ENCODE peak calls at places on chromosomes 13 and 19, in five cellular contexts. X is IMR-90, P is MCF 10A, W is RWPE1, N is tibial nerve. L is an unnamed sample.

GRCh38 chr19:29263305-29264080 is 50.5 kb upstream of the UQCRFS1 start:
- DNase-seq in W (peak), N (peak), P (no peak), X (peak), L (peak)

GRCh38 chr19:46031781-46032596 is 8.8 kb downstream of the IGFL4 start:
- DNase-seq in W (no peak), P (no peak), X (no peak), N (no peak), L (no peak)

GRCh38 chr13:51311271-51311670 is 28.2 kb upstream of the SERPINE3 start:
- DNase-seq in N (no peak), P (no peak), W (no peak), X (no peak), L (no peak)

GRCh38 chr19:47001584-47001983 is 18.1 kb upstream of the NPAS1 start:
- DNase-seq in N (no peak), W (no peak), P (no peak), X (no peak), L (no peak)

GRCh38 chr19:16096281-16096855 is 15.3 kb upstream of the RAB8A start:
- DNase-seq in X (no peak), W (no peak), N (no peak), P (no peak), L (no peak)

GRCh38 chr13:24233351-24233901 is 72.9 kb downstream of the SPATA13 start:
- DNase-seq in N (no peak), X (peak), P (no peak), W (no peak), L (no peak)

GRCh38 chr13:110687736-110688135 is 18.2 kb downstream of the CARS2 start:
- DNase-seq in P (no peak), W (no peak), X (no peak), N (no peak), L (no peak)

GRCh38 chr19:7254590-7254989 is 39.6 kb downstream of the INSR start:
- DNase-seq in X (no peak), W (no peak), N (no peak), P (no peak), L (no peak)

GRCh38 chr19:40200352-40201099 is 9.3 kb downstream of the MAP3K10 start:
- DNase-seq in P (no peak), W (no peak), X (no peak), N (no peak), L (no peak)

GRCh38 chr13:50866817-50867640 is 23.5 kb upstream of the DLEU7 start:
- DNase-seq in X (no peak), P (peak), N (no peak), W (no peak), L (no peak)

DNA sequence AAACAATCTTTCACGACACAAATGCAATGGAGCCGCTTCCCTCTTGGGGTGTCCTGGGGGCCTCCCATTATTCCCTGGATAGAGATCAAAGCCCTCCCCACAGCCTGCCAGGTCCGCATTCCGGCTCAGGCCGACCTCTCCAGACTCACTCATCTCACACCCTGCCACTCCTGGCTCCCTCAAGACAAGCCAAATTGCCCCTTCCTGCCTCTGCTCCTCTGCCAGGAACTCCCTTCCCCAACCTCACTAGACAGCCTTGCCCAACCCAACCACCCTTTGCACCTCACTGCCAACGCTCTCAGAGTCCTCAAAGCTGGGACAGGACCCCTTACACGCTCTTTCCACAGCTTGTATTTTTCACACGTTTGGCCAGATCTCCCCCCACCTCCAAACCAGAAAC is 1.5 kb downstream of the ABHD17A start:
- DNase-seq in X (no peak), N (no peak), P (no peak), W (no peak), L (no peak)
- TF ChIP-seq CTCF in X (no peak), N (no peak), P (no peak), W (no peak), L (no peak)

GRCh38 chr19:58519087-58519354 is 589 bp downstream of the ZBTB45 start:
- DNase-seq in X (peak), P (peak), N (peak), W (peak), L (no peak)
- TF ChIP-seq CTCF in X (peak), P (no peak), N (no peak), W (peak), L (no peak)

GRCh38 chr13:76668141-76668540 is 218.1 kb downstream of the KCTD12 start:
- DNase-seq in P (no peak), X (no peak), W (no peak), N (no peak), L (no peak)

GRCh38 chr13:76663941-76664340 is 222.3 kb downstream of the KCTD12 start:
- DNase-seq in X (peak), N (no peak), P (peak), W (no peak), L (no peak)

GRCh38 chr13:76668716-76669115 is 217.5 kb downstream of the KCTD12 start:
- DNase-seq in X (no peak), W (no peak), P (no peak), N (no peak), L (no peak)

GRCh38 chr13:76672422-76672821 is 213.8 kb downstream of the KCTD12 start:
- DNase-seq in N (no peak), W (peak), P (peak), X (peak), L (no peak)

DNA sequence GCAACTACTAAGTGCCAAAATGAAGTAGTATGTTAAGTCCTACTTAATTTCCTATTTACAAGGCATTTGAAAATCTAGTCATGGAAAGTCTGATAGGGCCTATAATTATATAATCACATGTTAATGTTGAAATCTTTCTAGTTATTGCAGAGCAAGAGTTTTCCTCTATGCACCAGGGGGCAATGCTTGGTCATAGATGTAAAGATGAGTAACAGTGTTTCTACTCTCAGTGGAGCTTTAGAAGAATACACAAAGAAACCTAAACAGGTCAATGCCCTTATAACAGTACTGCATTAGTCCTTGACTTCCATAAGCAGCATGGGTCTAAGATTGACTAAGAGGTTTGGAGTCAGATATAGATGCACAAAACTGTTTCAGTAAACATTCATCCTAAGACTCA is 218.7 kb downstream of the KCTD12 start:
- DNase-seq in P (peak), W (peak), X (peak), N (no peak), L (no peak)
- TF ChIP-seq CTCF in P (peak), W (peak), X (peak), N (peak), L (no peak)

DNA sequence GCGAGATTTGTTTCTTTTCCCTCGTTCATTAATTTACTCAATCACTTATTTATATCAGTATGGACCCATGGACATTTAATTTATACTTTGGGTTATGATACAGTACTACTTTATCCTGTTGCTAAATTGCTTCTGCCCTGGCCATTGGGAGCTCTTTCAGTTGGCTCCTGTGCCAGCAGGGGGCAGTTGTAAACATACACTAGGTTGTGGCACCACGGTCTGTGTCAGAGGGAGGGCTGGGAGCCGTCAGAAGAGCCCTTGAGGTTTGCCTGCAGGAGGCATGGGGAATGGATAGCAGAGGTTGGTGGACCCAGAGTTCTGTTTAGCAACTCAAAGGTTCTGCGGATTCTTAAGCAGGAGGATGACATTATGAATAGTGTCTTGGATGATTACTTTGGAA is 94.3 kb downstream of the ERCC5 start:
- DNase-seq in P (no peak), X (no peak), N (no peak), W (no peak), L (no peak)
- TF ChIP-seq CTCF in P (no peak), X (no peak), N (no peak), W (no peak), L (no peak)

GRCh38 chr19:17279436-17279835 is 2.3 kb upstream of the ANKLE1 start:
- DNase-seq in W (no peak), X (no peak), P (no peak), N (no peak), L (no peak)

GRCh38 chr19:17283504-17283996 is 1.8 kb downstream of the ANKLE1 start:
- DNase-seq in W (no peak), P (no peak), X (no peak), N (no peak), L (no peak)

GRCh38 chr19:17281391-17282304 is at the start of gene ANKLE1:
- DNase-seq in X (no peak), W (peak), P (no peak), N (no peak), L (no peak)

GRCh38 chr19:17285415-17286135 is 3.9 kb downstream of the ANKLE1 start:
- DNase-seq in W (no peak), X (no peak), N (no peak), P (no peak), L (no peak)

GRCh38 chr19:17282488-17283256 is 971 bp downstream of the ANKLE1 start:
- DNase-seq in X (peak), W (peak), P (peak), N (peak), L (peak)
- TF ChIP-seq CTCF in X (peak), W (peak), P (peak), N (peak), L (peak)

GRCh38 chr19:53372196-53372595 is 6.7 kb downstream of the ZNF525 start:
- DNase-seq in N (no peak), P (no peak), X (no peak), W (no peak), L (no peak)
- TF ChIP-seq CTCF in N (no peak), P (no peak), X (no peak), W (no peak), L (no peak)

GRCh38 chr19:11204076-11204602 is 6.8 kb upstream of the KANK2 start:
- DNase-seq in X (no peak), W (no peak), P (no peak), N (no peak), L (no peak)
- TF ChIP-seq CTCF in X (no peak), W (peak), P (no peak), N (no peak), L (no peak)

L was measured in CD8-positive, alpha-beta T cell.